ENCODE peak calls at places on chromosomes 5 and 9, in four cellular contexts. O, Y, F and L are unnamed samples. For H3K4me1, the result is how much of the 10 kb centered on the place peaks cover.

GRCh38 chr5:90518666-90519065 is 10.7 kb downstream of the LYSMD3 start:
- DNase-seq in O (no peak), Y (no peak), F (no peak), L (no peak)

GRCh38 chr9:136482046-136482792 is 621 bp downstream of the SEC16A start:
- DNase-seq in O (no peak), Y (peak), F (peak), L (no peak)

GRCh38 chr5:16152601-16153568 is 26.7 kb downstream of the MARCHF11 start:
- DNase-seq in O (no peak), Y (no peak), F (no peak), L (no peak)

GRCh38 chr5:91221917-91222316 is 161.2 kb downstream of the ARRDC3 start:
- DNase-seq in O (no peak), Y (no peak), F (no peak), L (no peak)

GRCh38 chr5:14143843-14144585 is 872 bp downstream of the TRIO start:
- DNase-seq in O (peak), Y (peak), F (peak), L (peak)

GRCh38 chr5:1806974-1807373 is 5.8 kb downstream of the NDUFS6 start:
- DNase-seq in O (no peak), Y (no peak), F (no peak), L (no peak)

GRCh38 chr9:134836406-134836970 is 44.1 kb upstream of the FCN2 start:
- DNase-seq in O (peak), Y (no peak), F (no peak), L (no peak)

GRCh38 chr9:124465736-124466135 is 15.5 kb downstream of the ADGRD2 start:
- DNase-seq in O (no peak), Y (no peak), F (no peak), L (no peak)

GRCh38 chr5:4572297-4572696 is 567.8 kb upstream of the ADAMTS16 start:
- DNase-seq in O (no peak), Y (no peak), F (no peak), L (no peak)

GRCh38 chr5:958701-959571 is 49.7 kb upstream of the NKD2 start:
- DNase-seq in O (peak), Y (no peak), F (no peak), L (peak)

GRCh38 chr9:122268041-122268814 is 3.5 kb downstream of the MRRF start:
- DNase-seq in O (no peak), Y (no peak), F (no peak), L (no peak)

GRCh38 chr9:98627291-98627690 is 81.4 kb downstream of the GABBR2 start:
- DNase-seq in O (no peak), Y (no peak), F (no peak), L (no peak)

GRCh38 chr5:163089926-163090325 is 347.5 kb upstream of the CCNG1 start:
- DNase-seq in O (no peak), Y (no peak), F (no peak), L (no peak)

GRCh38 chr9:132651259-132651658 is 18.5 kb downstream of the DDX31 start:
- DNase-seq in O (no peak), Y (no peak), F (no peak), L (no peak)

GRCh38 chr9:36112516-36112915 is 24.0 kb upstream of the GLIPR2 start:
- DNase-seq in O (no peak), Y (no peak), F (no peak), L (no peak)

GRCh38 chr5:78985407-78986223 is 505 bp upstream of the ARSB start:
- DNase-seq in O (no peak), Y (peak), F (peak), L (peak)

GRCh38 chr9:131628821-131629197 is 83.5 kb downstream of the PRRT1B start:
- DNase-seq in O (no peak), Y (no peak), F (no peak), L (no peak)

GRCh38 chr5:5381259-5382006 is 41.0 kb upstream of the ICE1 start:
- DNase-seq in O (no peak), Y (no peak), F (no peak), L (no peak)

GRCh38 chr5:14739538-14739937 is 75.0 kb downstream of the OTULIN start:
- DNase-seq in O (no peak), Y (no peak), F (no peak), L (no peak)

GRCh38 chr5:167207081-167207480 is 1084.4 kb upstream of the WWC1 start:
- DNase-seq in O (no peak), Y (no peak), F (no peak), L (no peak)

GRCh38 chr5:138352722-138353549 is 451 bp downstream of the KDM3B start:
- DNase-seq in O (peak), Y (peak), F (peak), L (peak)

GRCh38 chr9:11144750-11145149 is 531.9 kb upstream of the PTPRD start:
- DNase-seq in O (no peak), Y (no peak), F (no peak), L (no peak)

GRCh38 chr5:132012385-132013005 is 1.0 kb upstream of the ACSL6 start:
- DNase-seq in O (peak), Y (no peak), F (peak), L (no peak)

GRCh38 chr5:151772029-151772867 is 494 bp downstream of the G3BP1 start:
- DNase-seq in O (peak), Y (peak), F (peak), L (peak)

GRCh38 chr5:177131711-177132503 is 1.7 kb upstream of the NSD1 start:
- DNase-seq in O (peak), Y (no peak), F (no peak), L (no peak)
- H3K4me1 ChIP-seq in O (under half), Y (half or more), F (under half), L (under half)

GRCh38 chr5:88826959-88827585 is 55.9 kb downstream of the MEF2C start:
- DNase-seq in O (no peak), Y (no peak), F (peak), L (peak)

GRCh38 chr5:88823201-88823600 is 59.8 kb downstream of the MEF2C start:
- DNase-seq in O (no peak), Y (no peak), F (no peak), L (no peak)

GRCh38 chr5:88824141-88824540 is 58.8 kb downstream of the MEF2C start:
- DNase-seq in O (no peak), Y (no peak), F (no peak), L (no peak)

GRCh38 chr5:88825782-88826110 is 57.2 kb downstream of the MEF2C start:
- DNase-seq in O (no peak), Y (no peak), F (no peak), L (no peak)

GRCh38 chr5:88824892-88825781 is 57.8 kb downstream of the MEF2C start:
- DNase-seq in O (no peak), Y (no peak), F (no peak), L (no peak)
- H3K4me3 ChIP-seq in O (peak), Y (no peak), F (no peak), L (no peak)

GRCh38 chr9:7659766-7660165 is 139.8 kb downstream of the DMAC1 start:
- DNase-seq in O (no peak), Y (no peak), F (no peak), L (no peak)
- H3K27ac ChIP-seq in O (no peak), Y (no peak), F (no peak), L (no peak)

GRCh38 chr9:127543973-127544533 is 68.0 kb upstream of the STXBP1 start:
- DNase-seq in O (no peak), Y (no peak), F (no peak), L (no peak)

GRCh38 chr9:127548352-127548878 is 63.7 kb upstream of the STXBP1 start:
- DNase-seq in O (no peak), Y (no peak), F (no peak), L (no peak)

GRCh38 chr9:127543221-127543620 is 68.9 kb upstream of the STXBP1 start:
- DNase-seq in O (no peak), Y (no peak), F (no peak), L (no peak)

GRCh38 chr9:127546125-127546832 is 65.8 kb upstream of the STXBP1 start:
- DNase-seq in O (peak), Y (no peak), F (no peak), L (no peak)

GRCh38 chr9:127545196-127546124 is 66.6 kb upstream of the STXBP1 start:
- DNase-seq in O (peak), Y (no peak), F (no peak), L (peak)
- H3K4me1 ChIP-seq in O (under half), Y (under half), F (under half), L (under half)